ENCODE peak calls at places on chromosomes 11 and 22, in eight cellular contexts. One of them, this sample, is unnamed.

GRCh38 chr11:96050435-96051182 is 126.7 kb upstream of the MTMR2 start:
- DNase-seq in small intestine: peak; percentile 37
- DNase-seq in MM.1S: no peak
- DNase-seq in upper lobe of left lung: no peak
- DNase-seq in CD4-positive, alpha-beta memory T cell: no peak
- DNase-seq in Peyer's patch: no peak
- DNase-seq in tibial nerve: no peak
- DNase-seq in naive thymus-derived CD4-positive, alpha-beta T cell: no peak
- DNase-seq in this sample: no peak

GRCh38 chr11:8225589-8226036 is 38.1 kb downstream of the LMO1 start:
- DNase-seq in small intestine: peak; percentile 34
- DNase-seq in MM.1S: peak; percentile 30
- DNase-seq in upper lobe of left lung: peak; percentile 67
- DNase-seq in CD4-positive, alpha-beta memory T cell: peak; percentile 35
- DNase-seq in Peyer's patch: peak; percentile 69
- DNase-seq in tibial nerve: peak; percentile 89
- DNase-seq in naive thymus-derived CD4-positive, alpha-beta T cell: peak; percentile 49
- DNase-seq in this sample: peak; percentile 59

GRCh38 chr11:26958650-26959049 is 35.3 kb upstream of the FIBIN start:
- DNase-seq in small intestine: no peak
- DNase-seq in MM.1S: peak; percentile 77
- DNase-seq in upper lobe of left lung: no peak
- DNase-seq in CD4-positive, alpha-beta memory T cell: no peak
- DNase-seq in Peyer's patch: no peak
- DNase-seq in tibial nerve: no peak
- DNase-seq in naive thymus-derived CD4-positive, alpha-beta T cell: no peak
- DNase-seq in this sample: no peak

GRCh38 chr11:45655831-45656230 is 9.6 kb downstream of the CHST1 start:
- DNase-seq in small intestine: no peak
- DNase-seq in MM.1S: no peak
- DNase-seq in upper lobe of left lung: no peak
- DNase-seq in CD4-positive, alpha-beta memory T cell: no peak
- DNase-seq in Peyer's patch: no peak
- DNase-seq in tibial nerve: no peak
- DNase-seq in naive thymus-derived CD4-positive, alpha-beta T cell: no peak
- DNase-seq in this sample: no peak

GRCh38 chr11:29159552-29160465 is 857.0 kb downstream of the KCNA4 start:
- DNase-seq in small intestine: peak; percentile 43
- DNase-seq in MM.1S: peak; percentile 60
- DNase-seq in upper lobe of left lung: peak; percentile 23
- DNase-seq in CD4-positive, alpha-beta memory T cell: no peak
- DNase-seq in Peyer's patch: no peak
- DNase-seq in tibial nerve: no peak
- DNase-seq in naive thymus-derived CD4-positive, alpha-beta T cell: no peak
- DNase-seq in this sample: no peak

GRCh38 chr11:8983552-8983951 is 19.3 kb upstream of the TMEM9B start:
- DNase-seq in small intestine: no peak
- DNase-seq in MM.1S: no peak
- DNase-seq in upper lobe of left lung: no peak
- DNase-seq in CD4-positive, alpha-beta memory T cell: no peak
- DNase-seq in Peyer's patch: no peak
- DNase-seq in tibial nerve: no peak
- DNase-seq in naive thymus-derived CD4-positive, alpha-beta T cell: no peak
- DNase-seq in this sample: no peak

GRCh38 chr22:27370987-27371386 is 430.6 kb downstream of the MN1 start:
- DNase-seq in small intestine: no peak
- DNase-seq in MM.1S: no peak
- DNase-seq in upper lobe of left lung: no peak
- DNase-seq in CD4-positive, alpha-beta memory T cell: no peak
- DNase-seq in Peyer's patch: no peak
- DNase-seq in tibial nerve: no peak
- DNase-seq in naive thymus-derived CD4-positive, alpha-beta T cell: no peak
- DNase-seq in this sample: no peak

GRCh38 chr22:46072030-46072881 is 78.1 kb upstream of the PPARA start:
- DNase-seq in small intestine: peak; percentile 87
- DNase-seq in MM.1S: peak; percentile 41
- DNase-seq in upper lobe of left lung: peak; percentile 63
- DNase-seq in CD4-positive, alpha-beta memory T cell: peak; percentile 26
- DNase-seq in Peyer's patch: peak; percentile 92
- DNase-seq in tibial nerve: no peak
- DNase-seq in naive thymus-derived CD4-positive, alpha-beta T cell: peak; percentile 50
- DNase-seq in this sample: no peak

GRCh38 chr22:26471522-26471921 is 12.1 kb downstream of the HPS4 start:
- DNase-seq in small intestine: no peak
- DNase-seq in MM.1S: no peak
- DNase-seq in upper lobe of left lung: peak; percentile 37
- DNase-seq in CD4-positive, alpha-beta memory T cell: no peak
- DNase-seq in Peyer's patch: no peak
- DNase-seq in tibial nerve: no peak
- DNase-seq in naive thymus-derived CD4-positive, alpha-beta T cell: no peak
- DNase-seq in this sample: no peak

GRCh38 chr11:32438883-32439487 is 3.6 kb upstream of the WT1 start:
- DNase-seq in small intestine: no peak
- DNase-seq in MM.1S: no peak
- DNase-seq in upper lobe of left lung: no peak
- DNase-seq in CD4-positive, alpha-beta memory T cell: no peak
- DNase-seq in Peyer's patch: no peak
- DNase-seq in tibial nerve: no peak
- DNase-seq in naive thymus-derived CD4-positive, alpha-beta T cell: no peak
- DNase-seq in this sample: no peak

GRCh38 chr22:25582946-25583345 is 18.5 kb downstream of the GRK3 start:
- DNase-seq in small intestine: no peak
- DNase-seq in MM.1S: no peak
- DNase-seq in upper lobe of left lung: no peak
- DNase-seq in CD4-positive, alpha-beta memory T cell: no peak
- DNase-seq in Peyer's patch: no peak
- DNase-seq in tibial nerve: no peak
- DNase-seq in naive thymus-derived CD4-positive, alpha-beta T cell: no peak
- DNase-seq in this sample: no peak

GRCh38 chr11:113971506-113972195 is 3.3 kb upstream of the HTR3A start:
- DNase-seq in small intestine: no peak
- DNase-seq in MM.1S: no peak
- DNase-seq in upper lobe of left lung: no peak
- DNase-seq in CD4-positive, alpha-beta memory T cell: no peak
- DNase-seq in Peyer's patch: no peak
- DNase-seq in tibial nerve: no peak
- DNase-seq in naive thymus-derived CD4-positive, alpha-beta T cell: no peak
- DNase-seq in this sample: no peak

GRCh38 chr11:70364198-70364597 is 34.1 kb upstream of the CTTN start:
- DNase-seq in small intestine: no peak
- DNase-seq in MM.1S: no peak
- DNase-seq in upper lobe of left lung: no peak
- DNase-seq in CD4-positive, alpha-beta memory T cell: no peak
- DNase-seq in Peyer's patch: no peak
- DNase-seq in tibial nerve: no peak
- DNase-seq in naive thymus-derived CD4-positive, alpha-beta T cell: no peak
- DNase-seq in this sample: no peak

GRCh38 chr11:62694455-62695167 is 5.3 kb upstream of the LRRN4CL start:
- DNase-seq in small intestine: peak; percentile 84
- DNase-seq in MM.1S: peak; percentile 70
- DNase-seq in upper lobe of left lung: peak; percentile 86
- DNase-seq in CD4-positive, alpha-beta memory T cell: peak; percentile 73
- DNase-seq in Peyer's patch: peak; percentile 76
- DNase-seq in tibial nerve: peak; percentile 90
- DNase-seq in naive thymus-derived CD4-positive, alpha-beta T cell: peak; percentile 63
- DNase-seq in this sample: peak; percentile 70

GRCh38 chr11:109747839-109748238 is 325.8 kb downstream of the C11orf87 start:
- DNase-seq in small intestine: no peak
- DNase-seq in MM.1S: peak; percentile 33
- DNase-seq in upper lobe of left lung: peak; percentile 23
- DNase-seq in CD4-positive, alpha-beta memory T cell: no peak
- DNase-seq in Peyer's patch: no peak
- DNase-seq in tibial nerve: peak; percentile 17
- DNase-seq in naive thymus-derived CD4-positive, alpha-beta T cell: no peak
- DNase-seq in this sample: no peak

GRCh38 chr11:70378506-70379134 is 19.7 kb upstream of the CTTN start:
- DNase-seq in small intestine: no peak
- DNase-seq in MM.1S: no peak
- DNase-seq in upper lobe of left lung: no peak
- DNase-seq in CD4-positive, alpha-beta memory T cell: no peak
- DNase-seq in Peyer's patch: no peak
- DNase-seq in tibial nerve: no peak
- DNase-seq in naive thymus-derived CD4-positive, alpha-beta T cell: no peak
- DNase-seq in this sample: no peak

GRCh38 chr11:118679483-118679882 is at the start of gene TREH:
- DNase-seq in small intestine: peak; percentile 99
- DNase-seq in MM.1S: no peak
- DNase-seq in upper lobe of left lung: no peak
- DNase-seq in CD4-positive, alpha-beta memory T cell: no peak
- DNase-seq in Peyer's patch: peak; percentile 91
- DNase-seq in tibial nerve: no peak
- DNase-seq in naive thymus-derived CD4-positive, alpha-beta T cell: no peak
- DNase-seq in this sample: no peak

GRCh38 chr11:128152796-128153696 is 434.3 kb downstream of the ETS1 start:
- DNase-seq in small intestine: no peak
- DNase-seq in MM.1S: no peak
- DNase-seq in upper lobe of left lung: no peak
- DNase-seq in CD4-positive, alpha-beta memory T cell: no peak
- DNase-seq in Peyer's patch: no peak
- DNase-seq in tibial nerve: no peak
- DNase-seq in naive thymus-derived CD4-positive, alpha-beta T cell: no peak
- DNase-seq in this sample: no peak

GRCh38 chr11:61103851-61104423 is 1.6 kb downstream of the CD5 start:
- DNase-seq in small intestine: no peak
- DNase-seq in MM.1S: no peak
- DNase-seq in upper lobe of left lung: no peak
- DNase-seq in CD4-positive, alpha-beta memory T cell: no peak
- DNase-seq in Peyer's patch: no peak
- DNase-seq in tibial nerve: no peak
- DNase-seq in naive thymus-derived CD4-positive, alpha-beta T cell: no peak
- DNase-seq in this sample: no peak

DNA sequence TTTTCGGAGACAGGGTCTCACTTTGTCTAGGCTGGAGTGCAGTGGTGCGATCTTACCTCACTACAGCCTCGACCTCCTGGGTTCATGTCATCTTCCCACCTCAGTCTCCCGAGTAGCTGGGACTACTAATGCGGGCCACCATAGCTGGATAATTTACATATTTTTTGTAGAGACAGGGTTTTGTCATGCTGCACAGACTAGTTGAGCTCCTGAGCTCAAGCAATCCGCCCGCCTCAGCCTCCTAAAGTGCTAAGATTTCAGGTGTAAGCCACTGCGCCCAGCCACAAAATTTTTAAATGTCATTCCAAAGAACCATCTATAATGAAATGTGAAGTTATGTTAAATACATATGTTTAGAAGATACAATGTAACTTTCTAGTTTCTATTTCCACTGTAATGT is 4747.7 kb upstream of the OR11H1 start:
- DNase-seq in small intestine: no peak
- DNase-seq in MM.1S: no peak
- DNase-seq in upper lobe of left lung: no peak
- DNase-seq in CD4-positive, alpha-beta memory T cell: no peak
- DNase-seq in Peyer's patch: peak; percentile 46
- DNase-seq in tibial nerve: no peak
- DNase-seq in naive thymus-derived CD4-positive, alpha-beta T cell: no peak
- DNase-seq in this sample: no peak
- H3K9me3 ChIP-seq in small intestine: no peaks in the 10 kb centered on the region
- H3K9me3 ChIP-seq in MM.1S: no peaks in the 10 kb centered on the region
- H3K9me3 ChIP-seq in upper lobe of left lung: no peaks in the 10 kb centered on the region
- H3K9me3 ChIP-seq in CD4-positive, alpha-beta memory T cell: no peaks in the 10 kb centered on the region
- H3K9me3 ChIP-seq in Peyer's patch: no peaks in the 10 kb centered on the region
- H3K9me3 ChIP-seq in tibial nerve: peaks cover 15% of the 10 kb centered on the region
- H3K9me3 ChIP-seq in naive thymus-derived CD4-positive, alpha-beta T cell: peaks cover 4% of the 10 kb centered on the region
- H3K9me3 ChIP-seq in this sample: no peaks in the 10 kb centered on the region

DNA sequence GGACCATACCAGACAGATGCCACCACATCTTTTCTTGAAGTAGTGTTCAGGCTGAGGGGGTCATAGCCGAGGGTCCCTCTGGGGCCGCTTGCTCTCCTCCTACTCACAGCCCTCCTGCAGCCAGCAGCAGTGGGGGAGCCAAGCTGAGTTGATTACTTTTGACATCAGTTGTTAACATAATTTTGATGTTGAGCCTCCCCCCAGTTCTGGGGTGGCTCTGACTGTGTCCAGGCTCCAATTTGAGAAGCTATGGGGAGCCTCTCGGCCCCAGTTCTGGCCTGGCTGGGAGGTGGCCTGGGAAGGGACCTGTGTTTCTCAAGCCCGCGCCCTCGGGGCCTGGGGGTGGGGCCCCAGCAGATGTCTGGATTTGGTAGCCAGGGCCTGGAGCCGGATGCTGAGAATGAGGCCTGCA is 48.0 kb downstream of the KCNQ1OT1 start:
- DNase-seq in small intestine: no peak
- DNase-seq in MM.1S: no peak
- DNase-seq in upper lobe of left lung: no peak
- DNase-seq in CD4-positive, alpha-beta memory T cell: no peak
- DNase-seq in Peyer's patch: no peak
- DNase-seq in tibial nerve: no peak
- DNase-seq in naive thymus-derived CD4-positive, alpha-beta T cell: no peak
- DNase-seq in this sample: no peak
- H3K9me3 ChIP-seq in small intestine: no peaks in the 10 kb centered on the region
- H3K9me3 ChIP-seq in MM.1S: no peaks in the 10 kb centered on the region
- H3K9me3 ChIP-seq in upper lobe of left lung: peaks cover 49% of the 10 kb centered on the region
- H3K9me3 ChIP-seq in CD4-positive, alpha-beta memory T cell: no peaks in the 10 kb centered on the region
- H3K9me3 ChIP-seq in Peyer's patch: peaks cover 10% of the 10 kb centered on the region
- H3K9me3 ChIP-seq in tibial nerve: peaks cover 35% of the 10 kb centered on the region
- H3K9me3 ChIP-seq in naive thymus-derived CD4-positive, alpha-beta T cell: peaks cover 8% of the 10 kb centered on the region
- H3K9me3 ChIP-seq in this sample: peaks cover 3% of the 10 kb centered on the region

GRCh38 chr22:47715866-47716578 is 953.6 kb downstream of the TBC1D22A start:
- DNase-seq in small intestine: no peak
- DNase-seq in MM.1S: no peak
- DNase-seq in upper lobe of left lung: no peak
- DNase-seq in CD4-positive, alpha-beta memory T cell: no peak
- DNase-seq in Peyer's patch: no peak
- DNase-seq in tibial nerve: no peak
- DNase-seq in naive thymus-derived CD4-positive, alpha-beta T cell: no peak
- DNase-seq in this sample: no peak
- H3K9me3 ChIP-seq in small intestine: no peaks in the 10 kb centered on the region
- H3K9me3 ChIP-seq in MM.1S: no peaks in the 10 kb centered on the region
- H3K9me3 ChIP-seq in upper lobe of left lung: no peaks in the 10 kb centered on the region
- H3K9me3 ChIP-seq in CD4-positive, alpha-beta memory T cell: no peaks in the 10 kb centered on the region
- H3K9me3 ChIP-seq in Peyer's patch: no peaks in the 10 kb centered on the region
- H3K9me3 ChIP-seq in tibial nerve: no peaks in the 10 kb centered on the region
- H3K9me3 ChIP-seq in naive thymus-derived CD4-positive, alpha-beta T cell: no peaks in the 10 kb centered on the region
- H3K9me3 ChIP-seq in this sample: no peaks in the 10 kb centered on the region

GRCh38 chr11:106467486-106467885 is 390.0 kb downstream of the AASDHPPT start:
- DNase-seq in small intestine: peak; percentile 48
- DNase-seq in MM.1S: no peak
- DNase-seq in upper lobe of left lung: no peak
- DNase-seq in CD4-positive, alpha-beta memory T cell: no peak
- DNase-seq in Peyer's patch: no peak
- DNase-seq in tibial nerve: no peak
- DNase-seq in naive thymus-derived CD4-positive, alpha-beta T cell: no peak
- DNase-seq in this sample: no peak
- H3K9me3 ChIP-seq in small intestine: no peaks in the 10 kb centered on the region
- H3K9me3 ChIP-seq in MM.1S: no peaks in the 10 kb centered on the region
- H3K9me3 ChIP-seq in upper lobe of left lung: no peaks in the 10 kb centered on the region
- H3K9me3 ChIP-seq in CD4-positive, alpha-beta memory T cell: no peaks in the 10 kb centered on the region
- H3K9me3 ChIP-seq in Peyer's patch: no peaks in the 10 kb centered on the region
- H3K9me3 ChIP-seq in tibial nerve: no peaks in the 10 kb centered on the region
- H3K9me3 ChIP-seq in naive thymus-derived CD4-positive, alpha-beta T cell: no peaks in the 10 kb centered on the region
- H3K9me3 ChIP-seq in this sample: no peaks in the 10 kb centered on the region

DNA sequence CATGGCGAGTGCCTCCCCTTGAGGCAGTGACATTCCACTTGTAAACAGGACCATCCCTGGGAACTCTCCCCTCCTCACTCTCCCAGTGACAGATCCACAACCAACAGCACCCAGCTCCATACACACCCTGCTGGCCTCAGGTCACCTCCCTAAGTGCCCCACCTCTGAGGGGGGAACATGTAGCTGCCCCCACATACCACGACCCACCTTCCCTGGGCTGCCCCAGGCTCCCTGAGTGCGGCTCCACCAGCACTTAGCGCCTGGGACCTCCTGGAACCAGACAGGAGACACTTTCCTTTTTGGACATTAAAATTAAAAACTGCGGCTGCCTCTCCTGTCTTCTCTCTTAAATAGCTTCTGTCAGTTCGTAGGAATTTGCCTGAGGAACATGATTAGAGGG is 1140.1 kb downstream of the BRD1 start:
- DNase-seq in small intestine: no peak
- DNase-seq in MM.1S: no peak
- DNase-seq in upper lobe of left lung: no peak
- DNase-seq in CD4-positive, alpha-beta memory T cell: no peak
- DNase-seq in Peyer's patch: no peak
- DNase-seq in tibial nerve: no peak
- DNase-seq in naive thymus-derived CD4-positive, alpha-beta T cell: no peak
- DNase-seq in this sample: no peak
- H3K9me3 ChIP-seq in small intestine: no peaks in the 10 kb centered on the region
- H3K9me3 ChIP-seq in MM.1S: no peaks in the 10 kb centered on the region
- H3K9me3 ChIP-seq in upper lobe of left lung: no peaks in the 10 kb centered on the region
- H3K9me3 ChIP-seq in CD4-positive, alpha-beta memory T cell: no peaks in the 10 kb centered on the region
- H3K9me3 ChIP-seq in Peyer's patch: no peaks in the 10 kb centered on the region
- H3K9me3 ChIP-seq in tibial nerve: no peaks in the 10 kb centered on the region
- H3K9me3 ChIP-seq in naive thymus-derived CD4-positive, alpha-beta T cell: no peaks in the 10 kb centered on the region
- H3K9me3 ChIP-seq in this sample: no peaks in the 10 kb centered on the region

This sample was measured in T-helper 17 cell.